ENCODE peak calls at places on chromosomes 2 and 18, in eight cellular contexts. I is posterior cingulate gyrus, E is GM12891, U is SW480, H is Kasumi-1, B is Ammon's horn, O is aorta, W is GM04504. V is an unnamed sample.

GRCh38 chr2:190585000-190585678 is 50.6 kb upstream of the NEMP2 start:
- DNase-seq in I (no peak), E (no peak), U (no peak), H (no peak), B (no peak), O (no peak), W (no peak), V (no peak)

GRCh38 chr18:9629709-9630108 is 15.3 kb upstream of the PPP4R1 start:
- DNase-seq in I (no peak), E (no peak), U (no peak), H (peak), B (no peak), O (no peak), W (no peak), V (no peak)

GRCh38 chr2:10817413-10817812 is 4.8 kb upstream of the PDIA6 start:
- DNase-seq in I (no peak), E (no peak), U (peak), H (no peak), B (no peak), O (no peak), W (no peak), V (no peak)

GRCh38 chr2:185738679-185739472 is at the start of gene FSIP2:
- DNase-seq in I (peak), E (peak), U (no peak), H (no peak), B (peak), O (peak), W (no peak), V (no peak)

GRCh38 chr2:12289105-12289802 is 427.5 kb upstream of the TRIB2 start:
- DNase-seq in I (no peak), E (no peak), U (no peak), H (no peak), B (no peak), O (no peak), W (no peak), V (no peak)

GRCh38 chr2:144479138-144479537 is 40.8 kb downstream of the ZEB2 start:
- DNase-seq in I (no peak), E (no peak), U (no peak), H (no peak), B (no peak), O (no peak), W (peak), V (no peak)

GRCh38 chr2:226585130-226585561 is 214.5 kb downstream of the IRS1 start:
- DNase-seq in I (no peak), E (no peak), U (peak), H (no peak), B (no peak), O (no peak), W (no peak), V (no peak)

GRCh38 chr2:109217362-109218086 is 88.5 kb downstream of the SH3RF3 start:
- DNase-seq in I (no peak), E (no peak), U (peak), H (peak), B (peak), O (no peak), W (peak), V (no peak)

GRCh38 chr2:72745679-72746368 is 80.0 kb downstream of the EXOC6B start:
- DNase-seq in I (no peak), E (no peak), U (peak), H (peak), B (peak), O (no peak), W (no peak), V (peak)

GRCh38 chr2:96549967-96550786 is 13.6 kb downstream of the ARID5A start:
- DNase-seq in I (no peak), E (no peak), U (peak), H (no peak), B (no peak), O (no peak), W (no peak), V (peak)

GRCh38 chr2:25304339-25304728 is 37.4 kb downstream of the DNMT3A start:
- DNase-seq in I (no peak), E (no peak), U (no peak), H (no peak), B (peak), O (no peak), W (no peak), V (no peak)

GRCh38 chr2:183229386-183229785 is 105.1 kb downstream of the NUP35 start:
- DNase-seq in I (no peak), E (no peak), U (no peak), H (no peak), B (no peak), O (no peak), W (peak), V (no peak)

GRCh38 chr2:136920652-136921333 is 155.4 kb downstream of the THSD7B start:
- DNase-seq in I (no peak), E (no peak), U (no peak), H (no peak), B (peak), O (no peak), W (no peak), V (no peak)

GRCh38 chr2:20615466-20616241 is 35.2 kb downstream of the HS1BP3 start:
- DNase-seq in I (peak), E (no peak), U (no peak), H (no peak), B (peak), O (peak), W (no peak), V (no peak)

GRCh38 chr2:191479680-191480023 is 198.3 kb upstream of the NABP1 start:
- DNase-seq in I (no peak), E (no peak), U (no peak), H (no peak), B (no peak), O (no peak), W (no peak), V (no peak)

GRCh38 chr2:98374286-98374685 is 28.0 kb downstream of the CNGA3 start:
- DNase-seq in I (no peak), E (no peak), U (no peak), H (no peak), B (no peak), O (no peak), W (no peak), V (no peak)

GRCh38 chr18:77700051-77700450 is 450.4 kb downstream of the GALR1 start:
- DNase-seq in I (no peak), E (no peak), U (no peak), H (no peak), B (no peak), O (no peak), W (no peak), V (no peak)

GRCh38 chr2:120667981-120668380 is 67.7 kb upstream of the GLI2 start:
- DNase-seq in I (no peak), E (no peak), U (no peak), H (no peak), B (no peak), O (no peak), W (no peak), V (no peak)

GRCh38 chr18:79396431-79397287 is 929 bp downstream of the NFATC1 start:
- DNase-seq in I (peak), E (no peak), U (no peak), H (no peak), B (peak), O (peak), W (no peak), V (no peak)

GRCh38 chr18:54717673-54718435 is 110.4 kb upstream of the RAB27B start:
- DNase-seq in I (peak), E (peak), U (peak), H (peak), B (peak), O (no peak), W (no peak), V (no peak)

GRCh38 chr2:68336192-68336591 is 16.4 kb upstream of the CNRIP1 start:
- DNase-seq in I (no peak), E (no peak), U (no peak), H (no peak), B (no peak), O (no peak), W (no peak), V (no peak)

GRCh38 chr2:106356291-106356690 is 111.9 kb downstream of the RGPD3 start:
- DNase-seq in I (no peak), E (no peak), U (no peak), H (no peak), B (no peak), O (no peak), W (no peak), V (no peak)

GRCh38 chr2:207937818-207938217 is 87.5 kb downstream of the PLEKHM3 start:
- DNase-seq in I (no peak), E (no peak), U (no peak), H (no peak), B (no peak), O (no peak), W (no peak), V (no peak)

GRCh38 chr2:108982259-108982679 is 6.8 kb downstream of the EDAR start:
- DNase-seq in I (no peak), E (no peak), U (no peak), H (no peak), B (no peak), O (no peak), W (no peak), V (no peak)

GRCh38 chr2:9565436-9566153 is 10.0 kb upstream of the ADAM17 start:
- DNase-seq in I (no peak), E (no peak), U (peak), H (no peak), B (peak), O (peak), W (peak), V (peak)

GRCh38 chr18:12857215-12857924 is 26.7 kb downstream of the PTPN2 start:
- DNase-seq in I (no peak), E (no peak), U (no peak), H (no peak), B (no peak), O (no peak), W (no peak), V (no peak)

GRCh38 chr18:59057969-59058368 is 81.7 kb upstream of the SEC11C start:
- DNase-seq in I (no peak), E (no peak), U (no peak), H (no peak), B (peak), O (no peak), W (no peak), V (no peak)

GRCh38 chr2:85642725-85643124 is 25.3 kb downstream of the SFTPB start:
- DNase-seq in I (no peak), E (no peak), U (no peak), H (no peak), B (no peak), O (no peak), W (no peak), V (no peak)

GRCh38 chr2:240558229-240558885 is 569 bp upstream of the ANKMY1 start:
- DNase-seq in I (no peak), E (no peak), U (no peak), H (no peak), B (no peak), O (no peak), W (no peak), V (no peak)

GRCh38 chr2:58569460-58570185 is 328.5 kb upstream of the FANCL start:
- DNase-seq in I (no peak), E (no peak), U (peak), H (no peak), B (no peak), O (no peak), W (no peak), V (peak)

GRCh38 chr2:68521037-68521436 is 53.7 kb downstream of the APLF start:
- DNase-seq in I (no peak), E (no peak), U (no peak), H (no peak), B (no peak), O (no peak), W (no peak), V (no peak)

GRCh38 chr2:236305531-236305930 is 41.3 kb upstream of the ASB18 start:
- DNase-seq in I (no peak), E (no peak), U (no peak), H (no peak), B (no peak), O (no peak), W (no peak), V (no peak)

GRCh38 chr2:216516730-216517350 is 18.2 kb downstream of the RPL37A start:
- DNase-seq in I (no peak), E (no peak), U (peak), H (peak), B (no peak), O (no peak), W (no peak), V (peak)

GRCh38 chr2:26615336-26616031 is 25.7 kb downstream of the CIB4 start:
- DNase-seq in I (no peak), E (no peak), U (no peak), H (no peak), B (peak), O (no peak), W (no peak), V (no peak)

GRCh38 chr2:164896226-164896625 is 54.6 kb upstream of the COBLL1 start:
- DNase-seq in I (no peak), E (no peak), U (no peak), H (no peak), B (no peak), O (no peak), W (no peak), V (peak)

GRCh38 chr2:149221898-149222297 is 108.5 kb upstream of the LYPD6 start:
- DNase-seq in I (no peak), E (no peak), U (no peak), H (no peak), B (no peak), O (no peak), W (no peak), V (no peak)

GRCh38 chr18:23279931-23280330 is 144.6 kb downstream of the CABLES1 start:
- DNase-seq in I (no peak), E (no peak), U (no peak), H (no peak), B (no peak), O (no peak), W (no peak), V (no peak)

V was measured in HT-29.